ENCODE peak calls at places on chromosomes 7 and 10, in nine cellular contexts. R is neuronal stem cell, D is cardiac septum, H is brain microvascular endothelial cell, T is suprapubic skin, Z is NCI-H1105, M is GF-D8, P is head of caudate nucleus, W is A549. C is an unnamed sample.

GRCh38 chr7:43905954-43906326 is 456 bp downstream of the URGCP start:
- DNase-seq in W (peak), T (no peak), P (peak), R (no peak), D (no peak), H (peak), M (no peak), Z (peak), C (no peak)

GRCh38 chr7:28020302-28020940 is 160.2 kb downstream of the JAZF1 start:
- DNase-seq in H (peak), D (no peak), R (peak), Z (peak), P (peak), W (peak), T (peak), M (peak), C (peak)

GRCh38 chr7:107874605-107875446 is 16.2 kb upstream of the DLD start:
- DNase-seq in H (peak), R (peak), D (no peak), W (peak), T (no peak), M (peak), P (peak), Z (peak), C (peak)

GRCh38 chr10:72124984-72125383 is 36.6 kb upstream of the SPOCK2 start:
- DNase-seq in R (no peak), Z (no peak), M (no peak), D (no peak), P (no peak), H (no peak), T (no peak), W (no peak), C (peak)

GRCh38 chr10:117175901-117176534 is 21.3 kb upstream of the KCNK18 start:
- DNase-seq in P (peak), Z (peak), T (peak), D (no peak), M (peak), H (peak), W (peak), R (peak), C (peak)

GRCh38 chr7:150325110-150325611 is 1.8 kb upstream of the ACTR3C start:
- DNase-seq in P (no peak), M (peak), D (no peak), Z (no peak), T (no peak), W (no peak), H (no peak), R (no peak), C (no peak)

GRCh38 chr10:43197834-43198681 is 59.8 kb downstream of the CSGALNACT2 start:
- DNase-seq in D (peak), Z (no peak), M (no peak), P (no peak), W (peak), R (no peak), H (peak), T (peak), C (no peak)

GRCh38 chr10:24962998-24963397 is 10.6 kb upstream of the PRTFDC1 start:
- DNase-seq in H (peak), M (no peak), P (no peak), T (no peak), R (no peak), D (no peak), Z (no peak), W (peak), C (no peak)

GRCh38 chr10:923844-924523 is 7.5 kb downstream of the LARP4B start:
- DNase-seq in T (no peak), D (no peak), M (no peak), Z (no peak), W (no peak), P (no peak), R (no peak), H (no peak), C (no peak)

GRCh38 chr7:24778543-24779282 is 21.4 kb upstream of the GSDME start:
- DNase-seq in R (no peak), M (peak), H (peak), D (no peak), P (no peak), Z (no peak), W (no peak), T (no peak), C (no peak)

GRCh38 chr10:77105756-77106155 is 531.9 kb downstream of the KCNMA1 start:
- DNase-seq in D (no peak), T (no peak), W (no peak), H (no peak), R (no peak), M (no peak), P (no peak), Z (no peak), C (no peak)

GRCh38 chr7:51366930-51367613 is 50.5 kb upstream of the COBL start:
- DNase-seq in Z (no peak), H (peak), W (peak), M (no peak), P (peak), D (no peak), R (peak), T (no peak), C (peak)

GRCh38 chr7:150974468-150975391 is 3.4 kb downstream of the KCNH2 start:
- DNase-seq in D (no peak), H (no peak), P (peak), R (no peak), T (no peak), M (no peak), W (peak), Z (peak), C (no peak)

GRCh38 chr7:46282155-46282554 is 361.1 kb upstream of the IGFBP3 start:
- DNase-seq in D (no peak), Z (no peak), M (no peak), R (peak), T (no peak), H (no peak), W (no peak), P (no peak), C (no peak)

GRCh38 chr10:125154529-125154928 is 5.8 kb downstream of the CTBP2 start:
- DNase-seq in P (no peak), H (no peak), W (no peak), T (no peak), D (peak), R (no peak), M (no peak), Z (no peak), C (no peak)

GRCh38 chr10:130456616-130457015 is 320.4 kb downstream of the GLRX3 start:
- DNase-seq in M (no peak), Z (no peak), D (peak), P (peak), W (no peak), H (no peak), T (no peak), R (no peak), C (no peak)

GRCh38 chr7:139494835-139495568 is 11.5 kb upstream of the KLRG2 start:
- DNase-seq in Z (no peak), T (no peak), M (no peak), H (no peak), R (no peak), D (no peak), P (peak), W (no peak), C (peak)

C was measured in NCI-H2227 treated with DMSO at 0.1 percent for 48 hours.